ENCODE peak calls at places on chromosomes 16 and 17, in seven cellular contexts. H is SJCRH30; Z is tibial nerve; G is CD8-positive, alpha-beta T cell; T is OCI-LY7; Q is CD4-positive, CD25-positive, alpha-beta regulatory T cell; F is HCT116. A is an unnamed sample. For H3K4me1, the result is how much of the 10 kb centered on the place peaks cover.

GRCh38 chr16:31268033-31268365 is 8.2 kb downstream of the ITGAM start:
- DNase-seq in Z (no peak), Q (no peak), H (no peak), F (no peak), T (no peak), G (no peak), A (no peak)

GRCh38 chr16:57781741-57782606 is 20.3 kb downstream of the KIFC3 start:
- DNase-seq in Q (no peak), G (no peak), F (no peak), H (no peak), Z (no peak), T (no peak), A (no peak)

GRCh38 chr16:76518791-76519190 is 241.6 kb downstream of the CNTNAP4 start:
- DNase-seq in Z (no peak), F (no peak), T (no peak), Q (no peak), G (no peak), H (no peak), A (no peak)

GRCh38 chr17:32815460-32815859 is 61.5 kb downstream of the MYO1D start:
- DNase-seq in G (no peak), Q (no peak), T (no peak), Z (no peak), F (no peak), H (no peak), A (no peak)

GRCh38 chr17:57020208-57020607 is 42.3 kb downstream of the SCPEP1 start:
- DNase-seq in T (no peak), Z (no peak), Q (no peak), H (no peak), G (no peak), F (no peak), A (no peak)

GRCh38 chr17:78924481-78925151 is 571 bp downstream of the TIMP2 start:
- DNase-seq in G (no peak), T (no peak), F (no peak), H (peak), Z (no peak), Q (no peak), A (no peak)

GRCh38 chr17:28747046-28747691 is 3.4 kb downstream of the TRAF4 start:
- DNase-seq in Q (no peak), F (no peak), Z (no peak), G (no peak), H (no peak), T (no peak), A (no peak)

GRCh38 chr17:35540589-35541404 is 3.3 kb upstream of the SLFN12L start:
- DNase-seq in G (peak), F (no peak), Q (peak), Z (peak), H (peak), T (peak), A (peak)

GRCh38 chr17:80588687-80589086 is 44.0 kb downstream of the RPTOR start:
- DNase-seq in F (no peak), G (no peak), Z (no peak), H (no peak), Q (no peak), T (no peak), A (no peak)

GRCh38 chr17:80586464-80587228 is 42.0 kb downstream of the RPTOR start:
- DNase-seq in H (no peak), G (no peak), Z (no peak), F (no peak), Q (no peak), T (no peak), A (no peak)

GRCh38 chr16:84761448-84762368 is 58.1 kb upstream of the CRISPLD2 start:
- DNase-seq in F (no peak), Q (no peak), T (no peak), G (no peak), H (no peak), Z (no peak), A (no peak)

GRCh38 chr17:77838748-77839147 is 119.8 kb upstream of the TNRC6C start:
- DNase-seq in T (no peak), G (no peak), Q (no peak), F (no peak), Z (no peak), H (no peak), A (no peak)

GRCh38 chr16:55475919-55476318 is 3.1 kb upstream of the MMP2 start:
- DNase-seq in Q (no peak), F (no peak), G (no peak), Z (peak), T (no peak), H (no peak), A (no peak)

GRCh38 chr17:13306310-13306962 is 288.6 kb upstream of the ELAC2 start:
- DNase-seq in H (peak), Q (peak), Z (no peak), G (no peak), F (peak), T (peak), A (no peak)

GRCh38 chr17:42679001-42679491 is 2.3 kb upstream of the PLEKHH3 start:
- DNase-seq in H (peak), G (no peak), F (no peak), T (peak), Z (no peak), Q (no peak), A (no peak)

GRCh38 chr17:8658800-8659199 is 28.3 kb upstream of the MYH10 start:
- DNase-seq in Z (no peak), G (no peak), T (no peak), Q (no peak), H (no peak), F (no peak), A (no peak)

GRCh38 chr16:81902025-81902424 is 109.2 kb downstream of the SDR42E1 start:
- DNase-seq in T (no peak), H (peak), Q (no peak), G (no peak), Z (no peak), F (no peak), A (no peak)

GRCh38 chr16:2251281-2252111 is at the start of gene ECI1:
- DNase-seq in H (peak), G (peak), T (peak), F (peak), Z (peak), Q (peak), A (peak)

GRCh38 chr17:3949418-3949817 is 14.8 kb downstream of the ATP2A3 start:
- DNase-seq in H (no peak), T (no peak), Z (no peak), Q (no peak), G (no peak), F (no peak), A (no peak)

GRCh38 chr16:31157136-31157535 is 7.3 kb upstream of the PRSS36 start:
- DNase-seq in T (no peak), Z (no peak), H (no peak), G (no peak), F (no peak), Q (no peak), A (no peak)

GRCh38 chr17:18919963-18920362 is 32.0 kb upstream of the SLC5A10 start:
- DNase-seq in G (no peak), Q (no peak), F (no peak), Z (no peak), H (no peak), T (no peak), A (no peak)

GRCh38 chr16:2716948-2717347 is 3.1 kb downstream of the PRSS27 start:
- DNase-seq in F (no peak), T (no peak), H (no peak), Z (no peak), Q (no peak), G (no peak), A (no peak)

GRCh38 chr17:48012151-48012520 is 25.5 kb downstream of the COPZ2 start:
- DNase-seq in Z (no peak), T (peak), F (no peak), Q (peak), G (peak), H (peak), A (no peak)

GRCh38 chr17:69592692-69593350 is 178.3 kb downstream of the MAP2K6 start:
- DNase-seq in G (no peak), F (no peak), T (no peak), H (no peak), Q (no peak), Z (no peak), A (no peak)

GRCh38 chr16:31083556-31083955 is 5.2 kb downstream of the PRSS53 start:
- DNase-seq in Q (no peak), F (no peak), G (no peak), T (no peak), H (no peak), Z (no peak), A (no peak)

DNA sequence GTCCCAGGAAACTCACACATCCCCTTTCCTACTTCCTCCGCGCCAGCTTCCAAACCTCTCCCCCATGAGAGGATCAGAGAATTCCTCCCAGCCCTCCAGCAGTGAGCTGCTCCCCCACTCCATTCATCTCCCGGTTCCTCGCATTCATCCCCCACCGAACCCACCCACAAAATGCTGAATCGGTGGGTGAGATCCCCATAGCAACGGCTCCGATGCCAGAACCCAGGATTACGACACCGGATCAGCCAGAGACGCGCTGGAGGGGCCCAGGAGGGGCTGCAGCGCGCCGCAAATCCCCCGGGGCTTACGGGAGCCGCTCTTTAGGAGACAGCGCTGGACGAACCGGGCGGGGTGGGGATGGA is 251.4 kb upstream of the RPL38 start:
- DNase-seq in F (no peak), G (no peak), T (no peak), H (no peak), Q (no peak), Z (no peak), A (no peak)
- H3K4me3 ChIP-seq in F (no peak), G (peak), T (no peak), H (no peak), Q (no peak), Z (peak), A (peak)

GRCh38 chr16:17413508-17413907 is 57.3 kb downstream of the XYLT1 start:
- DNase-seq in Q (no peak), Z (no peak), H (no peak), F (no peak), T (no peak), G (no peak), A (no peak)

GRCh38 chr16:17409894-17410293 is 60.9 kb downstream of the XYLT1 start:
- DNase-seq in F (no peak), G (no peak), H (no peak), Q (no peak), Z (no peak), T (no peak), A (no peak)

GRCh38 chr16:17408955-17409441 is 61.8 kb downstream of the XYLT1 start:
- DNase-seq in F (no peak), Z (no peak), Q (no peak), H (no peak), T (peak), G (no peak), A (no peak)

GRCh38 chr16:17412221-17412620 is 58.5 kb downstream of the XYLT1 start:
- DNase-seq in Z (no peak), T (no peak), G (no peak), Q (no peak), H (no peak), F (no peak), A (no peak)

DNA sequence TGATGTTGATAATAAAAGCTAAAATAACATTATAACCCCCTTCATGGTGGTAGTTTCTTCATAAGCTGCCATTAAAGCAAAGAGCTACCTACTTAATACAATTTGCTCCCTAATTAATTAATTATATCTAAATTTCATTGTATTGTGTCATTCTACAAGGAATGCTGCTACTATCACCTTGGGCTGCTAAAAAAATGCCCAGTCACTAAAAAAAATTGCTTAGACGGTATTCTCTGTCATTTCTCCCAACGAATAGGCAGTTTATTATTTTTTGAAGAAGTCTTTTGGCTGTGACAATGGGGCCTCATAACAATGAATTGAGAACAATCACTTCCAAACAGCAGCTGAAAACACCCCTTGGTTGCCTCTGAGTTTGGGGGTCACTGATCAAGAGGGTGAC is 59.5 kb downstream of the XYLT1 start:
- DNase-seq in T (no peak), G (no peak), H (no peak), Q (no peak), F (no peak), Z (no peak), A (no peak)
- H3K4me1 ChIP-seq in T (half or more), G (under half), H (under half), Q (under half), F (under half), Z (under half), A (under half)

GRCh38 chr17:76121932-76122383 is 18.4 kb upstream of the EXOC7 start:
- DNase-seq in T (no peak), Z (no peak), F (no peak), H (no peak), G (no peak), Q (no peak), A (no peak)
- H3K4me3 ChIP-seq in T (peak), Z (peak), F (no peak), H (no peak), G (peak), Q (no peak), A (peak)

DNA sequence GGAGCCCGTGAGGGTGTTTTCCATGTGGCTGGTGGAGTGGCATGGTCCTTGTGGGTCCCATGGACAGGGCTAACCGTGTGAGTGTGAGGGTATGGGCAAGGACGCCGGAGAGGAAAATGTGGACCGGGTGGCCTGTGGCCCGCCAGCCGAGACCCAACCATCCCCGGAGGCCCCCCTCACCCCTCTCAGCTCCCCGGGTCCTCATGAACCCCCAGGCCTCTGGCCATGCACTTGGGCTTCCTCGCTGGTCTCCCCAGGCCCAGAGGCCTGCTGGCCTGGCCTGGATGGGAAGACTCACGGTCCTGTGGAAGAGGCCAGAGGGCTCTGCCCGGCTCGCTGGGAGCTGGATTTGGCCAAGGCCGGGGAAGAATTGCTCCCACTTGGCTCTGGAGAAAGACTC is 13.1 kb downstream of the RAP1GAP2 start:
- DNase-seq in T (no peak), G (no peak), H (no peak), Q (no peak), F (no peak), Z (no peak), A (no peak)
- H3K4me1 ChIP-seq in T (under half), G (under half), H (under half), Q (under half), F (under half), Z (under half), A (under half)

GRCh38 chr16:75379911-75380847 is 53.1 kb downstream of the CFDP1 start:
- DNase-seq in G (no peak), Z (no peak), F (no peak), Q (peak), T (peak), H (no peak), A (no peak)
- H3K4me3 ChIP-seq in G (no peak), Z (no peak), F (no peak), Q (peak), T (peak), H (no peak), A (no peak)

GRCh38 chr17:16040710-16041251 is 41.2 kb downstream of the TTC19 start:
- DNase-seq in G (no peak), H (no peak), F (no peak), Z (no peak), T (no peak), Q (no peak), A (no peak)
- H3K4me1 ChIP-seq in G (under half), H (under half), F (under half), Z (under half), T (under half), Q (under half), A (under half)

DNA sequence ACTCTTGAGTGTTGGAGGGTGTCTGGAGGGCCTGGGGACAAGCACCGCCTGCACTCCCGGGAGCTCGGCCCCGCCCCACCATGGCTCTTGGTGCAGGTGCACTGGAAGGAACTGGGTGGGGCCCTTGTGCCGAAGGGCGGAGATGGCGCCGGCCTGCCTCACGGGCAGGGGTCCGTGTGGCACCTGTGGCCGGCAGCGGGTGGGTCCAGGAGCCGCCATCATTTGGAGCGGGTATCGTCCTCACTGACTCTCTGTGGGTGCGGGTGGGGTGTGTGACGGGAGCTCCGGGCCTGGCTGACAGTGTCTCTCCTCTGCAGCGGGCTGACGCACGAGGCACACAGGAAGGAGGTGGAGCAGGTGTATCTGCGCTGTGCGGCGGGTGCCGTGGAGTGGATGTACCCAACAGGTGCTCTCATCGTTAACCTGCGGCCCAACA is 5.2 kb downstream of the METRNL start:
- DNase-seq in Q (no peak), H (no peak), G (no peak), F (no peak), Z (no peak), T (no peak), A (no peak)
- H3K4me3 ChIP-seq in Q (no peak), H (no peak), G (no peak), F (no peak), Z (peak), T (no peak), A (no peak)

GRCh38 chr16:88938933-88939813 is 37.8 kb downstream of the CBFA2T3 start:
- DNase-seq in Z (no peak), Q (no peak), T (no peak), H (no peak), G (no peak), F (no peak), A (no peak)
- H3K4me1 ChIP-seq in Z (half or more), Q (under half), T (half or more), H (under half), G (under half), F (under half), A (half or more)

DNA sequence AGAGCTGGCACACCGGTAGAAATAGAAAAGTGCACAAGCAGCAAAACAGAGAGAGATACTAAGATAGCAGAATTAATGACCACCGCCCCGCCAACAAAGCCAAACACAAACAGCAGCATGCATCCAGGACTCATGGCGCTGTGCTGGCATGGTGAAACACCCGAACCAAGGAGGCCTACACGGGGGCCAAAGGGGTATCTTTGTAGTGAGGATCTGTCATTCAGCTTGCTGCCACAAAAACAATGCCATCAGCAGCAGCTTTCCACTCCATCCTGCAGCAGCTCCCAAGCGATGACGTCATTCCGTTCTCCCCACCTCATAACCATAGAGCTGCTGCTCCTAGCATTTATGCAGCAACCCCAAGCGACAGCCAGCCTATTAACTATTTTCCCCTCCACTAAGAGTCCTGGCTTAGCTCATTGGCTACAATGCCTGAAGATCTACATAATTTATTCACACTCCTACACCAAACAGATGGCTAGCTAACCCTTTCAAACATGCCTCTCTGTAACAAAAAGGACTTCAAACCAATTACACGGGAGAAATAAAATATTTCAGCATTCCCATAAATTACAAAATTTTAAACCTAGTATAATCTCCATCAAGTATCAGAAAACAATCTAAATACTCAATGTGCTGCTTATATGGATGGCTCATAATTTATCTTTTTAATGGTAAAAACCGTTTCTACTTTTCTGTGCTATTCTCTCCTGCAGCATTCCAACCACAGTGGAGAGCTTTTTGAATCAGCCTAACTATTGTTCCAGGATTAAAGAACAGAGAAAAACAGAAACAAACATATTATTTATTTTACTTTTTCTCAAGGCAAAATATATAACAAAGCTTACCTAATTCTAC is 73.9 kb downstream of the SPAG9 start:
- DNase-seq in H (peak), Q (no peak), G (no peak), F (no peak), Z (peak), T (no peak), A (no peak)
- H3K4me3 ChIP-seq in H (peak), Q (no peak), G (no peak), F (no peak), Z (peak), T (no peak), A (peak)

GRCh38 chr16:50742521-50743150 is 750 bp downstream of the CYLD start:
- DNase-seq in G (no peak), T (peak), Q (peak), H (peak), Z (no peak), F (no peak), A (no peak)

GRCh38 chr16:50743575-50744225 is 1.8 kb downstream of the CYLD start:
- DNase-seq in Q (peak), Z (no peak), H (no peak), G (no peak), F (no peak), T (no peak), A (no peak)

GRCh38 chr16:50747206-50747956 is 5.5 kb downstream of the CYLD start:
- DNase-seq in F (peak), G (no peak), Q (peak), Z (no peak), T (peak), H (peak), A (no peak)

GRCh38 chr16:50744911-50745310 is 3.0 kb downstream of the CYLD start:
- DNase-seq in Q (peak), G (no peak), Z (no peak), T (no peak), F (no peak), H (no peak), A (no peak)

DNA sequence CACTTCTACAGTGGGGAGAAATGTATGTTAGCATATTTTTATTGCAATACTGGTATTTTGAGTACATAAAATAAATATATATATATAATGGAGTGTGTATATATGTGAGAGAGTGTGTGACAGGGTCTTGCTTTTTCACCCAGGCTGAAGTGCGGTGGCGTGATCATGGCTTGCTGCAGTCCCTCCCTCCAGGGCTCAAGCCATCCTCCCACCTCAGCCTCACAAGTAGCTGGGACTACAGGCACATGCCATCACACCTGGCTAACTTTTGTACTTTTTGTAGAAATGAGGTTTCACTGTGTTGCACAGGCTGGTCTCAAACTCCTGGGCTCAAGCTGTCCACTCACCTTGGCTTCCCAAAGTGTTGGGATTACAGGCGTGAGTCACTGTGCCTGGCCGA is 4.1 kb downstream of the CYLD start:
- DNase-seq in T (no peak), H (no peak), G (no peak), F (no peak), Q (peak), Z (no peak), A (no peak)
- H3K4me1 ChIP-seq in T (under half), H (under half), G (half or more), F (under half), Q (half or more), Z (half or more), A (half or more)

A was measured in esophagus squamous epithelium.